ENCODE peak calls at places on chromosomes 4 and X, in four cellular contexts. X is GM12878, J is HL-60, P is K562. V is an unnamed sample.
A peak's percentile ranks its signal among the peaks of the same experiment; 100 is the strongest.

GRCh38 chrX:147342197-147342596 is 527.7 kb upstream of the CXorf51A start:
- DNase-seq in P (no peak), J (no peak), X (no peak), V (no peak)

GRCh38 chr4:127533028-127533700 is 99.6 kb upstream of the INTU start:
- DNase-seq in P (no peak), X (no peak), J (no peak), V (no peak)

GRCh38 chr4:48602763-48603162 is 112.7 kb downstream of the ZAR1 start:
- DNase-seq in J (no peak), P (no peak), X (no peak), V (no peak)

GRCh38 chr4:101294591-101294990 is 52.7 kb downstream of the PPP3CA start:
- DNase-seq in X (no peak), J (no peak), P (no peak), V (no peak)

GRCh38 chr4:1081689-1082040 is 31.7 kb downstream of the RNF212 start:
- DNase-seq in P (no peak), X (no peak), J (peak; percentile 17), V (no peak)

GRCh38 chrX:46589977-46590723 is 16.6 kb downstream of the CHST7 start:
- DNase-seq in X (no peak), J (no peak), P (no peak), V (no peak)

GRCh38 chrX:112058255-112058654 is 24.3 kb downstream of the TRPC5 start:
- DNase-seq in P (no peak), J (no peak), X (no peak), V (no peak)

GRCh38 chrX:103367502-103367901 is 8.8 kb upstream of the BEX3 start:
- DNase-seq in P (no peak), X (no peak), J (no peak), V (no peak)

GRCh38 chr4:10589308-10589707 is 95.3 kb downstream of the CLNK start:
- DNase-seq in X (no peak), P (no peak), J (no peak), V (no peak)

GRCh38 chr4:151604238-151604637 is 156.6 kb downstream of the GATB start:
- DNase-seq in P (no peak), J (no peak), X (no peak), V (no peak)

GRCh38 chrX:57964975-57965374 is 54.7 kb upstream of the ZXDA start:
- DNase-seq in X (no peak), P (no peak), J (no peak), V (no peak)

GRCh38 chr4:40152642-40153041 is 44.2 kb upstream of the RHOH start:
- DNase-seq in X (no peak), P (no peak), J (no peak), V (no peak)

GRCh38 chrX:42732506-42732905 is 45.5 kb downstream of the PPP1R2C start:
- DNase-seq in P (no peak), J (no peak), X (no peak), V (no peak)

GRCh38 chrX:21374163-21374993 is at the start of gene CNKSR2:
- DNase-seq in P (no peak), X (no peak), J (peak; percentile 18), V (peak; percentile 45)

GRCh38 chr4:14879643-14880042 is 122.6 kb upstream of the CPEB2 start:
- DNase-seq in P (no peak), X (no peak), J (no peak), V (no peak)

GRCh38 chrX:74232859-74233258 is 71.1 kb upstream of the ZCCHC13 start:
- DNase-seq in J (peak; percentile 10), P (peak; percentile 17), X (no peak), V (no peak)

GRCh38 chr4:20418865-20419451 is 167.3 kb downstream of the SLIT2 start:
- DNase-seq in X (peak; percentile 40), J (no peak), P (no peak), V (no peak)

GRCh38 chrX:43106009-43106408 is 328.0 kb upstream of the PPP1R2C start:
- DNase-seq in X (no peak), J (no peak), P (no peak), V (no peak)

GRCh38 chrX:133749370-133749769 is 236.0 kb downstream of the GPC3 start:
- DNase-seq in P (no peak), X (no peak), J (no peak), V (no peak)

GRCh38 chr4:87659247-87659931 is 9.3 kb downstream of the DMP1 start:
- DNase-seq in J (no peak), P (no peak), X (no peak), V (no peak)

GRCh38 chrX:721354-721753 is 90.8 kb downstream of the SHOX start:
- DNase-seq in J (no peak), P (no peak), X (no peak), V (no peak)
- TF ChIP-seq SPI1 in J (no peak), P (no peak), X (no peak), V (no peak)

DNA sequence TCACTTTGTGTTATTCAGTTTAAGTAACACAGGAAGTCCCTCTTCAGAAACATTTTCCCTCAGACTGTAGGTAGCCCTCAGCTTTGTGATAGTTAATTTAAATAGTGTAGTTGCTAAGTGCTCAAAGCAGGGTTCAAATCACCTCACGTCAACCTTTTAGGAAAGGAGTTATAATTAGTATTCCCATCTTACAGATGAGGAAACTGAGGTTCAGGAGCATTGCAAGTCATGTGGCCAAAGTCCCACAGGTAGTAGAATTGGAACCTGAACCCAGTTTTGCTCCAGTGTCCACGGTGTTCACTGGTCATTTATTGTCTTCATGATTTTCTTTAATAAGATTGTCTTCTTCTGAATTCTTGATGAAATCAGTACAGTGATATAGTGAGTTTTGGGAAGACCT is 4.3 kb upstream of the DCHS2 start:
- DNase-seq in X (no peak), P (no peak), J (no peak), V (no peak)
- TF ChIP-seq SPI1 in X (no peak), P (no peak), J (no peak), V (no peak)

GRCh38 chrX:11792461-11793421 is 34.7 kb downstream of the MSL3 start:
- DNase-seq in P (no peak), X (peak; percentile 86), J (no peak), V (no peak)
- TF ChIP-seq SPI1 in P (no peak), X (no peak), J (no peak), V (no peak)

GRCh38 chr4:62711575-62711974 is 1511.4 kb downstream of the ADGRL3 start:
- DNase-seq in P (no peak), X (no peak), J (no peak), V (no peak)

GRCh38 chr4:62706423-62706822 is 1506.3 kb downstream of the ADGRL3 start:
- DNase-seq in P (no peak), X (no peak), J (no peak), V (no peak)

DNA sequence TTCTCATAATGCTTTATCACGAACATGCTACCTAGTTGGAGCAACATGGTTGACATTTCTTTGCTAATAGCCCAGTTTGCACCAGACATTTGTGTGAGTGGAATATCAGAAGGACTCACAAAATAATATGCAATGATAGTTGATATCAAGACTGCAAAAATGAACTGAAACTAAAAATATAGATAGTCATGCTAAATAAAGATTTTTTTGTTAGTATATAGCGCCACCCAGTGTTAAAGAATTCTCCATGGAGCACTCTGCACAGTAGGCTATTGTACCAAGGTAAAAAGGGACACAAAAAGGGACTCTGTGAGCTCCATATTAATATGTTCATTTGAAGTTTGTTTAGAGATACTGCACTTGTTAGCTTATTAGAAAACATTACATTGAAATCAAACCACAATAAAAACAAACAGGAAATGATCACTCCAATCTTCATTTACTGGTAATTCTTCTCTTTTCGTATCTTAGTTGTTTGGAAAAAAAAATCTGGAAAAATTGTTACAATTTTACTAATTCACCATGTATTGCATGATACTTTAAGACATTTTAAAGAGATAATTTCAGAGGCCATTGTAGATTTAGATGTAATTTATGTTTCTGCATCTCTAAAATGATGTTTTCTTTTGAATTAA is 1509.6 kb downstream of the ADGRL3 start:
- DNase-seq in X (no peak), P (peak; percentile 7), J (peak; percentile 5), V (peak; percentile 0)
- TF ChIP-seq SPI1 in X (no peak), P (no peak), J (no peak), V (no peak)

DNA sequence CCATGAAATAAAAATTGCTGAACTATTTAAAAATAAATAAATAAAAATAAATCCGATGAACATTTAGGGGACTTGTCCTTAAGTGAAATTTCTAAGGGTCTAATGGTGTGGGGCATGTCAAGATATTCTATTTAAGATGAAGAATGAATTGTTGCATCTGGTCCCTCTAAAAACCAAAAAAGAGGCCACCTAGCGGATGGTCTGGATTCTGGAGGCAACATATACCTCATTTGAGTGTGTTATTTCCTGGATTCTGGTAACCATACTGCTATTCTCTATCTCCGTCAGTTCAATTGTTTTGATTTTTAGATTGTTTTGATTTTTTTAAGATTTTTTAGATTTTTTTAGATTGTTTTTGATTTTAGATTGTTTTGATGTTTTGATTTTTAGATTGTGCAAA is 28.3 kb downstream of the AGTR2 start:
- DNase-seq in J (no peak), X (no peak), P (no peak), V (no peak)
- TF ChIP-seq SPI1 in J (no peak), X (no peak), P (no peak), V (no peak)

DNA sequence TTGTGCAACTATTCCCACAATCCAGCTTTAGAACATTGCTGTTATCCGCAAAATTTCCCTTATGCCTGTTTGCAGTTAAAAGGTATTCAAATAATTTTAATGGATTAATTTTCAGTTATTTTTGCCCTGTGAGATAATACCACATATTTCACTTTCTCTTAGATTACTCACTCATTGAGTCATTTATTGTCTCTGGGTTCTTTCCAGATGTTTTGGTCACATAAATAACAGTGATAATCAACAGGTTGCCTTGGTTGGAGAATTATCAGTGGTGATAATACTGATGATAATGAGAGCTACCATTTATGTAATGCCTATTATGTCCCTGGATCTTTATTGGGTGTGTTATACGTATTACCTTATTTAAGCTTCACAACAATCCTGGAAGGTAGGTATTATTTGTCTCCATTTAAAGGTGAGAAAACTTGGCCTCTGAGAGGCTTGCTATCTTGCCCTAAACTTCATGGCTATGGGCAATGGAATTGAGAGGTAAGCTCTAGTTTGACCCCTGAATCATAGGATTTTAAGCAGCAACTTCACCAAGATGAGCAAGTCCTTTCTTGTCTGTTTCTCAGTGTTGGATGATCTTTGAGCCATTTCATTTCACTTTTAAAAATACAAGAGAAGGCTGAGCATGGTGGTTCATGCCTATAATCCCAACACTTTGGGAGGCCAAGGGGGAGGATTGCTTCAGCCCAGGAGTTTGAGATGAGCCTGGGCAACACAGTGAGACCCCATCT is 87.4 kb downstream of the KIT start:
- DNase-seq in X (no peak), P (no peak), J (no peak), V (no peak)
- TF ChIP-seq SPI1 in X (no peak), P (no peak), J (no peak), V (no peak)

V was measured in GM12891.